ENCODE peak calls at places on chromosomes 3 and 15, in four cellular contexts. A, C, R and I are unnamed samples.
A peak's percentile ranks its signal among the peaks of the same experiment; 100 is the strongest.

GRCh38 chr3:197256836-197257444 is 41.5 kb downstream of the DLG1 start:
- DNase-seq in A (no peak), C (no peak), R (peak; percentile 22), I (peak; percentile 41)

GRCh38 chr15:49962044-49962602 is 156.9 kb downstream of the ATP8B4 start:
- DNase-seq in A (no peak), C (no peak), R (no peak), I (no peak)

GRCh38 chr3:27089063-27089462 is 280.1 kb downstream of the NEK10 start:
- DNase-seq in A (no peak), C (no peak), R (no peak), I (no peak)

GRCh38 chr3:13009132-13009945 is 63.9 kb downstream of the IQSEC1 start:
- DNase-seq in A (no peak), C (no peak), R (peak; percentile 43), I (no peak)

GRCh38 chr3:142976621-142977398 is 13.3 kb upstream of the PAQR9 start:
- DNase-seq in A (peak; percentile 88), C (no peak), R (peak; percentile 78), I (peak; percentile 76)

GRCh38 chr3:181710581-181711255 is 1.0 kb upstream of the SOX2 start:
- DNase-seq in A (no peak), C (no peak), R (no peak), I (no peak)

GRCh38 chr3:126135398-126136076 is 44.8 kb downstream of the ALDH1L1 start:
- DNase-seq in A (no peak), C (no peak), R (no peak), I (no peak)

GRCh38 chr3:147945968-147946519 is 536.9 kb downstream of the ZIC1 start:
- DNase-seq in A (peak; percentile 47), C (peak; percentile 17), R (no peak), I (peak; percentile 24)

GRCh38 chr3:195802261-195802701 is 9.4 kb downstream of the MUC4 start:
- DNase-seq in A (no peak), C (no peak), R (no peak), I (no peak)

GRCh38 chr3:187963003-187963676 is 190.8 kb upstream of the LPP start:
- DNase-seq in A (no peak), C (no peak), R (no peak), I (no peak)

GRCh38 chr3:51355891-51356578 is 29.1 kb upstream of the MANF start:
- DNase-seq in A (no peak), C (no peak), R (no peak), I (no peak)

GRCh38 chr3:195407511-195408409 is 35.1 kb downstream of the ACAP2 start:
- DNase-seq in A (no peak), C (no peak), R (no peak), I (no peak)

GRCh38 chr3:632571-633170 is 436.1 kb downstream of the CHL1 start:
- DNase-seq in A (peak; percentile 8), C (no peak), R (peak; percentile 51), I (peak; percentile 32)

GRCh38 chr3:44363591-44363990 is 25.0 kb downstream of the TCAIM start:
- DNase-seq in A (peak; percentile 5), C (no peak), R (no peak), I (peak; percentile 82)

GRCh38 chr15:66186049-66186825 is 67.3 kb downstream of the MEGF11 start:
- DNase-seq in A (no peak), C (no peak), R (no peak), I (no peak)

GRCh38 chr3:24340161-24340560 is 154.5 kb downstream of the THRB start:
- DNase-seq in A (no peak), C (no peak), R (no peak), I (no peak)

GRCh38 chr3:50215529-50215928 is 10.5 kb downstream of the SLC38A3 start:
- DNase-seq in A (no peak), C (no peak), R (no peak), I (no peak)

GRCh38 chr3:159448902-159449301 is 539.7 kb upstream of the IL12A start:
- DNase-seq in A (no peak), C (no peak), R (no peak), I (no peak)

GRCh38 chr3:18635215-18635614 is 210.1 kb upstream of the SATB1 start:
- DNase-seq in A (no peak), C (no peak), R (no peak), I (no peak)

GRCh38 chr15:101277943-101278564 is 769 bp upstream of the SELENOS start:
- DNase-seq in A (no peak), C (no peak), R (no peak), I (no peak)

GRCh38 chr3:129827765-129828164 is 65.7 kb downstream of the TMCC1 start:
- DNase-seq in A (no peak), C (peak; percentile 13), R (no peak), I (no peak)

GRCh38 chr15:91916051-91916450 is 62.5 kb downstream of the SLCO3A1 start:
- DNase-seq in A (no peak), C (no peak), R (no peak), I (no peak)

GRCh38 chr3:133856316-133856715 is 39.4 kb downstream of the RAB6B start:
- DNase-seq in A (no peak), C (no peak), R (no peak), I (no peak)

GRCh38 chr3:127074900-127075360 is 92.0 kb downstream of the PLXNA1 start:
- DNase-seq in A (no peak), C (peak; percentile 62), R (no peak), I (no peak)

GRCh38 chr3:33091746-33092145 is 5.2 kb downstream of the GLB1 start:
- DNase-seq in A (no peak), C (no peak), R (peak; percentile 32), I (no peak)

GRCh38 chr15:52378746-52379394 is 83.3 kb upstream of the MYO5C start:
- DNase-seq in A (no peak), C (peak; percentile 77), R (no peak), I (no peak)

GRCh38 chr3:27644936-27645335 is 77.2 kb downstream of the EOMES start:
- DNase-seq in A (no peak), C (no peak), R (no peak), I (no peak)

GRCh38 chr3:63351159-63352007 is 73.3 kb downstream of the SYNPR start:
- DNase-seq in A (peak; percentile 10), C (peak; percentile 1), R (peak; percentile 46), I (peak; percentile 51)

GRCh38 chr15:44298878-44299277 is 10.4 kb downstream of the GOLM2 start:
- DNase-seq in A (peak; percentile 14), C (no peak), R (peak; percentile 22), I (peak; percentile 10)

GRCh38 chr15:85760531-85761371 is 34.0 kb downstream of the KLHL25 start:
- DNase-seq in A (peak; percentile 41), C (no peak), R (no peak), I (no peak)

GRCh38 chr15:48486228-48486627 is 155.0 kb downstream of the DUT start:
- DNase-seq in A (no peak), C (peak; percentile 20), R (no peak), I (no peak)

GRCh38 chr3:114824014-114824413 is 323.1 kb downstream of the ZBTB20 start:
- DNase-seq in A (no peak), C (no peak), R (no peak), I (no peak)

GRCh38 chr3:114829786-114830185 is 317.3 kb downstream of the ZBTB20 start:
- DNase-seq in A (no peak), C (no peak), R (no peak), I (no peak)

GRCh38 chr3:114823061-114823460 is 324.0 kb downstream of the ZBTB20 start:
- DNase-seq in A (no peak), C (no peak), R (no peak), I (no peak)

GRCh38 chr3:114830652-114831051 is 316.4 kb downstream of the ZBTB20 start:
- DNase-seq in A (no peak), C (no peak), R (no peak), I (no peak)

DNA sequence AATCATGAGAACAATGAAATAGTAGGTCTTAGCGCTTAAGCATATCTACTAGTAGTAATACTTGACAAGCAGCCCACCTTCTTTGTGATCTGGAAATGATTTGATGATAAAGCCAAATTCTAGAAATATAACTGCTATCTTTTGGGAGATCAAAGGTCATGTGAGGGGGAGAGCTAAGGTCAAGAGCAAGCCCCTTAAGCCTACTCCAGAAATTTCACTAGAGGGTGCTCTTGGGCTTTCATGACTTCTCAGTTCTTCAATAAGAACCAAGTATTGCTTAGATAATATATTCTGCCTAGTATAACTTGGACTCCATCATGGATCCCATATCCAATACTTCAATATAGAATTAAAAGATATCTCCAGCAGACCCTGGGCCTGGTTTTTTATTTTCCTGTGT is 319.6 kb downstream of the ZBTB20 start:
- DNase-seq in A (peak; percentile 4), C (peak; percentile 16), R (peak; percentile 30), I (peak; percentile 66)
- TF ChIP-seq MYC in A (no peak), C (no peak), R (no peak), I (no peak)

GRCh38 chr15:72231066-72231846 is at the start of gene PKM:
- DNase-seq in A (peak; percentile 93), C (peak; percentile 84), R (peak; percentile 89), I (peak; percentile 93)
- TF ChIP-seq EP300 in A (peak; percentile 11), C (peak; percentile 34), R (peak; percentile 48), I (no peak)

DNA sequence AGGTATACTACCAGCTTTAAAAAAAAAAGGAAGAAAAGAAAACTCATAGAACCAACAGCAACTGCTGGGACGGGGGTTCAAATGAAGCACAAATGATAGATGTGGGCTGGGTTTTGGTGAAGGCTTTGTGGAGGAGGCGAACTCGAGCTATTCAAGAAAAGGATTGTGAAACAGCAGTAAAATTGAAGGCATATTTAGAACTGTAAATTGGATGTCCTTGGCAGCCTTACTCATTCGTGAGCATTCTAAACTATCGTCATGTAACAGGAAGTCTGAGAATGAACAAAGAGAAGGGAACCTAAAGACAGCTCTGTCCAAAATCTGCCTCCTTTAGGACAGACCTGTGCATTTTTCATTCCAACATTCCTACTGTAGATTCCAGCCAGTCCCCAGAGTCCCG is 97.8 kb downstream of the LARS2 start:
- DNase-seq in A (no peak), C (no peak), R (no peak), I (no peak)
- TF ChIP-seq MYC in A (no peak), C (no peak), R (no peak), I (no peak)

GRCh38 chr3:123980539-123980938 is 11.4 kb downstream of the ROPN1 start:
- DNase-seq in A (no peak), C (no peak), R (no peak), I (no peak)
- TF ChIP-seq EP300 in A (no peak), C (no peak), R (no peak), I (no peak)

GRCh38 chr3:65871305-65872141 is 167.2 kb downstream of the MAGI1 start:
- DNase-seq in A (no peak), C (no peak), R (no peak), I (peak; percentile 38)
- TF ChIP-seq MYC in A (no peak), C (no peak), R (no peak), I (no peak)

GRCh38 chr15:33374181-33375006 is 63.6 kb downstream of the RYR3 start:
- DNase-seq in A (no peak), C (no peak), R (no peak), I (no peak)
- TF ChIP-seq EP300 in A (no peak), C (no peak), R (no peak), I (no peak)

DNA sequence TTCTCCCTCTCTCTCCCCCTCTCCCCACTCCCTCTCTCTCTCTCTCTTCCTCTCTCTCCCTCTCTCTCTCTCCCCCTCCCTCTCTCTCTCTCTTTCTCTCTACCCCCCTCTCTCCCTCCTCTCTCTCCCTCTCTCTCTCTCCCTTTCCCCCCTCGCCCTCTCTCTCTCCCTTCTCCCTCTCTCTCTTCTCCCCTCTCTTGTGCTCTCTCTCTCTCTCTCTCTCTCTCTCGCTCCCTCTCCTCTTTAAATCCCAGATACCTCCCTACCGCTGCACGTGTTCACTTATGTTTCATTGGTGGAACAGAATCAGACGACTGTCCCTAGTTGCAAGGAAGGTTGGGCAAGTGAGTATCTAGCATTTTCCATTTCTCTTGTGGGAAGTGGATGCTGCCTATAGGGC is 166.5 kb downstream of the EBLN2 start:
- DNase-seq in A (no peak), C (no peak), R (no peak), I (no peak)
- TF ChIP-seq MYC in A (no peak), C (no peak), R (no peak), I (no peak)